ENCODE peak calls at places on chromosome 1, in six cellular contexts. One of them, this sample, is unnamed.

GRCh38 chr1:27021347-27022031 is 8.8 kb upstream of the TENT5B start:
- DNase-seq in NAMALWA: no peak
- DNase-seq in stimulated activated CD8-positive, alpha-beta memory T cell treated with anti-CD3 and anti-CD28 coated beads, Interleukin-4, amount 100 ng/mL, for 1 hour: no peak
- DNase-seq in iris pigment epithelial cell: no peak
- DNase-seq in NCI-H2029 treated with DMSO at 0.1 percent for 48 hours: no peak
- DNase-seq in fibroblast of lung: no peak
- DNase-seq in this sample: no peak

GRCh38 chr1:164619006-164619784 is 60.2 kb downstream of the PBX1 start:
- DNase-seq in NAMALWA: no peak
- DNase-seq in stimulated activated CD8-positive, alpha-beta memory T cell treated with anti-CD3 and anti-CD28 coated beads, Interleukin-4, amount 100 ng/mL, for 1 hour: no peak
- DNase-seq in iris pigment epithelial cell: no peak
- DNase-seq in NCI-H2029 treated with DMSO at 0.1 percent for 48 hours: no peak
- DNase-seq in fibroblast of lung: no peak
- DNase-seq in this sample: no peak

GRCh38 chr1:15852036-15852827 is 4.7 kb downstream of the SPEN start:
- DNase-seq in NAMALWA: peak; percentile 54
- DNase-seq in stimulated activated CD8-positive, alpha-beta memory T cell treated with anti-CD3 and anti-CD28 coated beads, Interleukin-4, amount 100 ng/mL, for 1 hour: no peak
- DNase-seq in iris pigment epithelial cell: no peak
- DNase-seq in NCI-H2029 treated with DMSO at 0.1 percent for 48 hours: peak; percentile 42
- DNase-seq in fibroblast of lung: no peak
- DNase-seq in this sample: no peak

GRCh38 chr1:16421201-16421600 is 16.0 kb downstream of the SPATA21 start:
- DNase-seq in NAMALWA: no peak
- DNase-seq in stimulated activated CD8-positive, alpha-beta memory T cell treated with anti-CD3 and anti-CD28 coated beads, Interleukin-4, amount 100 ng/mL, for 1 hour: no peak
- DNase-seq in iris pigment epithelial cell: no peak
- DNase-seq in NCI-H2029 treated with DMSO at 0.1 percent for 48 hours: no peak
- DNase-seq in fibroblast of lung: no peak
- DNase-seq in this sample: no peak

GRCh38 chr1:240612811-240613210 is 856 bp upstream of the GREM2 start:
- DNase-seq in NAMALWA: no peak
- DNase-seq in stimulated activated CD8-positive, alpha-beta memory T cell treated with anti-CD3 and anti-CD28 coated beads, Interleukin-4, amount 100 ng/mL, for 1 hour: no peak
- DNase-seq in iris pigment epithelial cell: no peak
- DNase-seq in NCI-H2029 treated with DMSO at 0.1 percent for 48 hours: no peak
- DNase-seq in fibroblast of lung: no peak
- DNase-seq in this sample: no peak

GRCh38 chr1:93716974-93717373 is 35.3 kb upstream of the BCAR3 start:
- DNase-seq in NAMALWA: no peak
- DNase-seq in stimulated activated CD8-positive, alpha-beta memory T cell treated with anti-CD3 and anti-CD28 coated beads, Interleukin-4, amount 100 ng/mL, for 1 hour: no peak
- DNase-seq in iris pigment epithelial cell: peak; percentile 57
- DNase-seq in NCI-H2029 treated with DMSO at 0.1 percent for 48 hours: no peak
- DNase-seq in fibroblast of lung: peak; percentile 43
- DNase-seq in this sample: no peak

GRCh38 chr1:222096883-222097282 is 355.0 kb upstream of the DUSP10 start:
- DNase-seq in NAMALWA: no peak
- DNase-seq in stimulated activated CD8-positive, alpha-beta memory T cell treated with anti-CD3 and anti-CD28 coated beads, Interleukin-4, amount 100 ng/mL, for 1 hour: no peak
- DNase-seq in iris pigment epithelial cell: no peak
- DNase-seq in NCI-H2029 treated with DMSO at 0.1 percent for 48 hours: no peak
- DNase-seq in fibroblast of lung: no peak
- DNase-seq in this sample: no peak

GRCh38 chr1:42157667-42158066 is 4.5 kb downstream of the GUCA2B start:
- DNase-seq in NAMALWA: no peak
- DNase-seq in stimulated activated CD8-positive, alpha-beta memory T cell treated with anti-CD3 and anti-CD28 coated beads, Interleukin-4, amount 100 ng/mL, for 1 hour: no peak
- DNase-seq in iris pigment epithelial cell: no peak
- DNase-seq in NCI-H2029 treated with DMSO at 0.1 percent for 48 hours: no peak
- DNase-seq in fibroblast of lung: no peak
- DNase-seq in this sample: no peak

GRCh38 chr1:228082975-228083870 is 715 bp downstream of the ARF1 start:
- DNase-seq in NAMALWA: peak; percentile 42
- DNase-seq in stimulated activated CD8-positive, alpha-beta memory T cell treated with anti-CD3 and anti-CD28 coated beads, Interleukin-4, amount 100 ng/mL, for 1 hour: no peak
- DNase-seq in iris pigment epithelial cell: no peak
- DNase-seq in NCI-H2029 treated with DMSO at 0.1 percent for 48 hours: no peak
- DNase-seq in fibroblast of lung: peak; percentile 40
- DNase-seq in this sample: no peak

GRCh38 chr1:85398391-85399064 is 66.4 kb downstream of the DDAH1 start:
- DNase-seq in NAMALWA: peak; percentile 16
- DNase-seq in stimulated activated CD8-positive, alpha-beta memory T cell treated with anti-CD3 and anti-CD28 coated beads, Interleukin-4, amount 100 ng/mL, for 1 hour: no peak
- DNase-seq in iris pigment epithelial cell: peak; percentile 82
- DNase-seq in NCI-H2029 treated with DMSO at 0.1 percent for 48 hours: no peak
- DNase-seq in fibroblast of lung: peak; percentile 79
- DNase-seq in this sample: no peak

GRCh38 chr1:80427886-80428285 is 1372.8 kb upstream of the ADGRL2 start:
- DNase-seq in NAMALWA: no peak
- DNase-seq in stimulated activated CD8-positive, alpha-beta memory T cell treated with anti-CD3 and anti-CD28 coated beads, Interleukin-4, amount 100 ng/mL, for 1 hour: no peak
- DNase-seq in iris pigment epithelial cell: no peak
- DNase-seq in NCI-H2029 treated with DMSO at 0.1 percent for 48 hours: peak; percentile 75
- DNase-seq in fibroblast of lung: peak; percentile 51
- DNase-seq in this sample: no peak

GRCh38 chr1:231534703-231535159 is 6.3 kb downstream of the TSNAX start:
- DNase-seq in NAMALWA: no peak
- DNase-seq in stimulated activated CD8-positive, alpha-beta memory T cell treated with anti-CD3 and anti-CD28 coated beads, Interleukin-4, amount 100 ng/mL, for 1 hour: no peak
- DNase-seq in iris pigment epithelial cell: no peak
- DNase-seq in NCI-H2029 treated with DMSO at 0.1 percent for 48 hours: peak; percentile 70
- DNase-seq in fibroblast of lung: no peak
- DNase-seq in this sample: no peak

GRCh38 chr1:214362188-214362882 is 81.4 kb downstream of the SMYD2 start:
- DNase-seq in NAMALWA: no peak
- DNase-seq in stimulated activated CD8-positive, alpha-beta memory T cell treated with anti-CD3 and anti-CD28 coated beads, Interleukin-4, amount 100 ng/mL, for 1 hour: no peak
- DNase-seq in iris pigment epithelial cell: peak; percentile 66
- DNase-seq in NCI-H2029 treated with DMSO at 0.1 percent for 48 hours: no peak
- DNase-seq in fibroblast of lung: peak; percentile 36
- DNase-seq in this sample: no peak